ENCODE peak calls at places on chromosomes 3 and 15, in seven cellular contexts. V, N, Z, A, H, O and M are unnamed samples.

GRCh38 chr15:48373855-48374421 is 42.7 kb downstream of the DUT start:
- DNase-seq in V (no peak), N (no peak), Z (no peak), A (no peak), H (peak; percentile 92), O (peak; percentile 63), M (no peak)

GRCh38 chr15:35061171-35062163 is 23.6 kb downstream of the NANOGP8 start:
- DNase-seq in V (no peak), N (no peak), Z (no peak), A (no peak), H (peak; percentile 13), O (peak; percentile 41), M (no peak)

GRCh38 chr15:36230741-36231140 is 348.7 kb upstream of the CDIN1 start:
- DNase-seq in V (no peak), N (no peak), Z (no peak), A (no peak), H (peak; percentile 18), O (no peak), M (no peak)

GRCh38 chr3:131723343-131723742 is 220.6 kb upstream of the MRPL3 start:
- DNase-seq in V (no peak), N (no peak), Z (no peak), A (no peak), H (no peak), O (no peak), M (no peak)

GRCh38 chr15:66067687-66068086 is 185.9 kb downstream of the MEGF11 start:
- DNase-seq in V (no peak), N (no peak), Z (no peak), A (peak; percentile 18), H (no peak), O (no peak), M (no peak)

GRCh38 chr15:62118446-62118964 is 46.6 kb downstream of the C2CD4B start:
- DNase-seq in V (no peak), N (no peak), Z (no peak), A (no peak), H (peak; percentile 37), O (no peak), M (no peak)

GRCh38 chr3:133038089-133038730 is at the start of gene TMEM108:
- DNase-seq in V (peak; percentile 95), N (peak; percentile 86), Z (no peak), A (no peak), H (peak; percentile 66), O (no peak), M (no peak)

GRCh38 chr15:62886431-62887071 is 156.0 kb upstream of the TPM1 start:
- DNase-seq in V (no peak), N (no peak), Z (no peak), A (no peak), H (peak; percentile 75), O (no peak), M (no peak)

GRCh38 chr15:61749169-61749568 is 311.1 kb downstream of the VPS13C start:
- DNase-seq in V (no peak), N (no peak), Z (no peak), A (no peak), H (peak; percentile 60), O (peak; percentile 75), M (no peak)

GRCh38 chr3:128276151-128276445 is 122.8 kb downstream of the EEFSEC start:
- DNase-seq in V (no peak), N (no peak), Z (no peak), A (no peak), H (no peak), O (no peak), M (no peak)

GRCh38 chr3:85560088-85560790 is 601.5 kb downstream of the CADM2 start:
- DNase-seq in V (no peak), N (no peak), Z (no peak), A (no peak), H (no peak), O (peak; percentile 87), M (no peak)

GRCh38 chr15:70096215-70096974 is 1.3 kb downstream of the TLE3 start:
- DNase-seq in V (peak; percentile 73), N (peak; percentile 42), Z (peak; percentile 29), A (no peak), H (peak; percentile 70), O (peak; percentile 74), M (no peak)

GRCh38 chr3:180184806-180185205 is 148.1 kb upstream of the PEX5L start:
- DNase-seq in V (no peak), N (no peak), Z (no peak), A (no peak), H (no peak), O (no peak), M (peak; percentile 11)

GRCh38 chr3:38834110-38834509 is 18.1 kb upstream of the SCN10A start:
- DNase-seq in V (peak; percentile 54), N (no peak), Z (no peak), A (no peak), H (peak; percentile 91), O (peak; percentile 44), M (no peak)

GRCh38 chr3:71389911-71390573 is 193.5 kb downstream of the FOXP1 start:
- DNase-seq in V (no peak), N (peak; percentile 26), Z (no peak), A (no peak), H (no peak), O (peak; percentile 65), M (no peak)

GRCh38 chr15:76840830-76841460 is 64.2 kb downstream of the SCAPER start:
- DNase-seq in V (no peak), N (no peak), Z (no peak), A (no peak), H (peak; percentile 47), O (peak; percentile 53), M (no peak)